ENCODE peak calls at places on chromosomes 13 and 19, in six cellular contexts. N is GM12878, I is HepG2, L is H1, C is K562, G is GM12891. T is an unnamed sample.

GRCh38 chr13:29583073-29583785 is 12.3 kb downstream of the SLC7A1 start:
- DNase-seq in N (no peak), I (no peak), L (no peak), C (peak), G (no peak), T (no peak)

GRCh38 chr13:83221256-83221655 is 661.0 kb downstream of the SLITRK1 start:
- DNase-seq in N (no peak), I (no peak), L (no peak), C (peak), G (no peak), T (no peak)

GRCh38 chr13:65966991-65967451 is 1263.1 kb downstream of the PCDH9 start:
- DNase-seq in N (no peak), I (peak), L (peak), C (peak), G (no peak), T (no peak)

GRCh38 chr13:113178070-113178895 is 19.8 kb downstream of the PROZ start:
- DNase-seq in N (no peak), I (no peak), L (no peak), C (no peak), G (no peak), T (no peak)

GRCh38 chr13:99269627-99270252 is 11.6 kb upstream of the GPR18 start:
- DNase-seq in N (no peak), I (peak), L (no peak), C (peak), G (no peak), T (no peak)

GRCh38 chr13:24683833-24684599 is 3.8 kb downstream of the ATP12A start:
- DNase-seq in N (no peak), I (peak), L (no peak), C (peak), G (peak), T (peak)

GRCh38 chr19:34816708-34817107 is 43.7 kb upstream of the ZNF599 start:
- DNase-seq in N (no peak), I (no peak), L (no peak), C (no peak), G (no peak), T (no peak)

GRCh38 chr19:42313096-42313839 is at the start of gene TMEM145:
- DNase-seq in N (no peak), I (no peak), L (no peak), C (peak), G (peak), T (peak)

GRCh38 chr19:8132858-8133458 is 16.4 kb downstream of the FBN3 start:
- DNase-seq in N (no peak), I (no peak), L (no peak), C (no peak), G (no peak), T (no peak)

GRCh38 chr19:15476334-15476733 is 3.0 kb downstream of the PGLYRP2 start:
- DNase-seq in N (no peak), I (no peak), L (no peak), C (no peak), G (no peak), T (no peak)

GRCh38 chr13:101942038-101942437 is 459.8 kb downstream of the FGF14 start:
- DNase-seq in N (no peak), I (peak), L (no peak), C (no peak), G (no peak), T (no peak)

GRCh38 chr19:16614941-16615340 is 13.1 kb downstream of the MED26 start:
- DNase-seq in N (no peak), I (no peak), L (no peak), C (no peak), G (no peak), T (no peak)

GRCh38 chr13:34939771-34940170 is 2.3 kb upstream of the NBEA start:
- DNase-seq in N (no peak), I (no peak), L (no peak), C (no peak), G (no peak), T (no peak)

GRCh38 chr13:93861818-93862217 is 617.7 kb downstream of the DCT start:
- DNase-seq in N (no peak), I (no peak), L (no peak), C (no peak), G (no peak), T (no peak)

GRCh38 chr13:78182813-78183212 is 264.2 kb upstream of the EDNRB start:
- DNase-seq in N (no peak), I (no peak), L (no peak), C (no peak), G (no peak), T (no peak)

GRCh38 chr19:13053761-13054604 is 48.7 kb downstream of the LYL1 start:
- DNase-seq in N (no peak), I (peak), L (no peak), C (no peak), G (no peak), T (no peak)

GRCh38 chr19:1925544-1925943 is 15.4 kb upstream of the CSNK1G2 start:
- DNase-seq in N (no peak), I (no peak), L (no peak), C (no peak), G (no peak), T (no peak)

GRCh38 chr19:44356383-44357111 is at the start of gene ZNF112:
- DNase-seq in N (peak), I (peak), L (peak), C (peak), G (peak), T (no peak)

GRCh38 chr19:5342573-5343201 is 2.1 kb upstream of the PTPRS start:
- DNase-seq in N (no peak), I (no peak), L (no peak), C (no peak), G (no peak), T (no peak)

GRCh38 chr13:72218966-72219365 is 352.0 kb upstream of the DACH1 start:
- DNase-seq in N (no peak), I (no peak), L (no peak), C (no peak), G (no peak), T (no peak)

GRCh38 chr19:43446746-43447489 is 18.5 kb downstream of the LYPD3 start:
- DNase-seq in N (no peak), I (peak), L (peak), C (peak), G (peak), T (peak)

GRCh38 chr13:44971656-44972595 is 17.3 kb downstream of the NUFIP1 start:
- DNase-seq in N (no peak), I (no peak), L (no peak), C (no peak), G (no peak), T (no peak)

GRCh38 chr13:22927008-22927393 is 253.8 kb upstream of the SGCG start:
- DNase-seq in N (no peak), I (no peak), L (no peak), C (no peak), G (peak), T (no peak)

GRCh38 chr13:74206061-74206561 is 71.9 kb upstream of the KLF12 start:
- DNase-seq in N (no peak), I (no peak), L (no peak), C (no peak), G (no peak), T (no peak)

GRCh38 chr13:99086869-99087129 is 108.9 kb upstream of the DOCK9 start:
- DNase-seq in N (no peak), I (no peak), L (no peak), C (no peak), G (no peak), T (peak)

GRCh38 chr19:2132731-2133490 is 18.5 kb downstream of the AP3D1 start:
- DNase-seq in N (no peak), I (no peak), L (no peak), C (no peak), G (no peak), T (no peak)

GRCh38 chr19:5877869-5878268 is 7.5 kb upstream of the FUT5 start:
- DNase-seq in N (no peak), I (peak), L (no peak), C (no peak), G (no peak), T (no peak)

GRCh38 chr13:51929699-51930098 is 67.9 kb downstream of the CCDC70 start:
- DNase-seq in N (no peak), I (no peak), L (no peak), C (no peak), G (no peak), T (no peak)

GRCh38 chr19:19410553-19411550 is 5.4 kb downstream of the GATAD2A start:
- DNase-seq in N (no peak), I (no peak), L (no peak), C (peak), G (peak), T (no peak)

GRCh38 chr19:56692496-56692895 is 20.9 kb upstream of the ZNF835 start:
- DNase-seq in N (no peak), I (no peak), L (no peak), C (no peak), G (no peak), T (no peak)

GRCh38 chr13:109256866-109257760 is 529.3 kb downstream of the IRS2 start:
- DNase-seq in N (no peak), I (peak), L (no peak), C (no peak), G (no peak), T (no peak)

GRCh38 chr13:44386932-44387556 is 13.4 kb downstream of the SERP2 start:
- DNase-seq in N (no peak), I (no peak), L (no peak), C (peak), G (no peak), T (no peak)

GRCh38 chr19:32652893-32653625 is 21.9 kb downstream of the ANKRD27 start:
- DNase-seq in N (no peak), I (no peak), L (no peak), C (no peak), G (no peak), T (no peak)
- TF ChIP-seq TAF1 in N (no peak), I (no peak), L (no peak), C (no peak), G (no peak), T (no peak)

DNA sequence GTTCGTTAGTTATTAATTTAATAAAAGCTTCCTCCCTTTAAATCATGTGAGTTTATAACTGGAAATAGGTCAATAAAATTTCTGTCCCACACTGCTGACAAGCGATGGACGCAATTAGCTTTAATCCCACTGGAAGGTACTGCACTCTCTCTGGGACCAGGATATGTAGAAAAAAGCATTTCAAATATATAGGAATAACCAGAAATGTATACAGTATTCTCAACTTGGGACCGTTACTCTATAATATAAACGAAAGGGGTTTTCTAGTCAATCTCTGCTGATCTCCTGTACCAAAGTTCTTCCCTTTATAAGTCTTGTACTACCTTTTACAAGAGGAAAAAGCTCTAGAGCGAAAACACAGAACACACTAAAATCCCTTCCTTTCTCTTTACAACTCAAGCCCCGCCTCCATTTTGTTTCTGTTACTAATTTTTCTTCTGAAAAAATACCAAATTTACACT is 1.8 kb upstream of the USPL1 start:
- DNase-seq in N (no peak), I (peak), L (no peak), C (peak), G (no peak), T (no peak)
- TF ChIP-seq POLR2A in N (no peak), I (no peak), L (no peak), C (no peak), G (no peak), T (no peak)

DNA sequence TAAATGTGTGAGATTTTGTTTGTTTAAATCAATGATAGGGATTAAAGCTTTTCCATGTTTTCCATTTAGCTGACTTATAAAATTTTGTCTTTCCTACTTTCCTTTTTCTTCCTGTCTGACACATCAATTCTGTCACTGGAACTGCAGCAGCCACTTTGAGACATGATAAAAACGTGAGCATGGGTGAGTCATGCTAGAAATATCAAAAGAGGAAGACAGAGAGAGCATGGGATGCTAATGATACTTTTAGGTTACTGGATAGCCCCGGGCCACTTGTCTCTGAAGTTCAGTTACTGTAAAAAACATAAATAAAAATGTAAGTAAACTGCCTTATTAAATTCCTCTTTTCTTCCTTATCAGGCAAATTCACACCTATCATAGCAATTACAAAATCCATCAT is 1332.0 kb upstream of the PCDH20 start:
- DNase-seq in N (no peak), I (no peak), L (no peak), C (no peak), G (no peak), T (no peak)
- TF ChIP-seq TAF1 in N (no peak), I (no peak), L (no peak), C (no peak), G (no peak), T (no peak)

GRCh38 chr19:3365447-3366103 is 808 bp upstream of the NFIC start:
- DNase-seq in N (no peak), I (no peak), L (no peak), C (peak), G (no peak), T (no peak)
- TF ChIP-seq POLR2A in N (no peak), I (no peak), L (no peak), C (no peak), G (no peak), T (no peak)

GRCh38 chr13:36131215-36131930 is at the start of gene DCLK1:
- DNase-seq in N (no peak), I (no peak), L (no peak), C (no peak), G (no peak), T (no peak)
- TF ChIP-seq TAF1 in N (no peak), I (no peak), L (no peak), C (no peak), G (no peak), T (no peak)

DNA sequence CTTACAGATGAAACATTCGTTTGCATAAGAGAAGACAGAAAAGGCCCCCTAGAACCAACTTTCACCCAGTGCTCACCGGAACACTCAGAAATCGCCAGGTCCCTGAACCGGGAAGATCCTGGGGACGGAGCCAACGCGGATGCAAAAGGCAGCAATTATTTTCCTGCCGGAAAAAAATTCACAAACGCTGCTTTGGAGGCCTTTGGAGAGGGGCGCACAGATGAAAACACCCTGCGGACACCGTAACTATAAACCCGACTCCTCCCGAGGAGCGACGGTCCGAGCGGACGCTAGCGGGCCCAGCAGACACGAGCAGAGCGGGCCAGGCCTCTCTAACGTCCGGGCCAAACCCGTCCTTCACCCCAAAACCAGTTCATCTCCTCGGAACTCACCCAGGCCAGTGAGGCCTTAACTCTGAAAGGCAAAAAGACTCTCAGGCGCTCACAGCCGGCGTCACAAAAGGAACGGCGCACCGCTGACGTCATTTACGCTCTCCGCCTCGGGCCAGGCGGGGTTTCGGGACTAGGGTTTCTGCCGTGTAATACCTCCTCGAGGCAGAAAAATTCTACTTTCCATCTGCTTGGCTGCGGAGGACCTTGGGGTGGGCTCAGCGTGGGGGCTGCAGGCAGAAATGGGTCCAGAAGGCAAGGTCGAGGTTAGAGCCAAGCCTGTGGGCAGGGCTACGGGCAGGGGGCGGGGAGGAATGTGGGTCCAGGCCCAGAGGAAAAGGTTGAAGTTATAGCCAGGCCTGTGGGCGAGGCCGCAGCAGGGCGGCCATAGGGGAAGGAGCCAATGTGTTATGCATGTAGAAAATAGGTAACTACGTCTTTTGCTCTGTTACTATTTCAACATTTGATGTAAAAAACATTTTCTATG is at the start of gene ZNF426:
- DNase-seq in N (peak), I (peak), L (peak), C (peak), G (peak), T (peak)
- TF ChIP-seq POLR2A in N (peak), I (peak), L (peak), C (peak), G (peak), T (peak)